ENCODE peak calls at places on chromosome 20, in five cellular contexts. G is cerebellar cortex, S is cardiac fibroblast, E is NAMALWA, D is astrocyte of the spinal cord. Q is an unnamed sample.

GRCh38 chr20:20480126-20480525 is 112.2 kb downstream of the INSM1 start:
- DNase-seq in G (no peak), S (no peak), E (no peak), D (no peak), Q (no peak)

GRCh38 chr20:1187605-1188171 is 2.9 kb upstream of the TMEM74B start:
- DNase-seq in G (no peak), S (peak), E (no peak), D (no peak), Q (no peak)

GRCh38 chr20:63495771-63496403 is 3.0 kb downstream of the EEF1A2 start:
- DNase-seq in G (peak), S (peak), E (peak), D (peak), Q (peak)

GRCh38 chr20:39946053-39946810 is 742.8 kb downstream of the MAFB start:
- DNase-seq in G (no peak), S (no peak), E (no peak), D (no peak), Q (no peak)

GRCh38 chr20:32112862-32113261 is 3.3 kb downstream of the TM9SF4 start:
- DNase-seq in G (no peak), S (no peak), E (no peak), D (no peak), Q (no peak)

GRCh38 chr20:63232235-63233060 is 3.3 kb upstream of the BIRC7 start:
- DNase-seq in G (peak), S (peak), E (no peak), D (peak), Q (no peak)

GRCh38 chr20:63092660-63093215 is 86.0 kb upstream of the BHLHE23 start:
- DNase-seq in G (no peak), S (no peak), E (no peak), D (no peak), Q (no peak)

GRCh38 chr20:3788685-3789155 is 2.2 kb upstream of the CENPB start:
- DNase-seq in G (no peak), S (no peak), E (no peak), D (no peak), Q (no peak)

GRCh38 chr20:47392015-47392720 is 35.7 kb upstream of the ZMYND8 start:
- DNase-seq in G (no peak), S (peak), E (peak), D (peak), Q (no peak)

GRCh38 chr20:19313342-19314069 is 101.1 kb downstream of the SLC24A3 start:
- DNase-seq in G (no peak), S (no peak), E (no peak), D (no peak), Q (no peak)

GRCh38 chr20:2228926-2229325 is 66.9 kb upstream of the TGM3 start:
- DNase-seq in G (no peak), S (no peak), E (no peak), D (no peak), Q (no peak)

GRCh38 chr20:58956078-58956477 is 25.0 kb upstream of the NELFCD start:
- DNase-seq in G (no peak), S (no peak), E (no peak), D (no peak), Q (no peak)

GRCh38 chr20:22567944-22568871 is 16.2 kb downstream of the FOXA2 start:
- DNase-seq in G (no peak), S (no peak), E (no peak), D (no peak), Q (no peak)

GRCh38 chr20:57594092-57594911 is 25.9 kb downstream of the ZBP1 start:
- DNase-seq in G (peak), S (peak), E (peak), D (peak), Q (no peak)

GRCh38 chr20:59004493-59004762 is 2.6 kb downstream of the CTSZ start:
- DNase-seq in G (no peak), S (no peak), E (no peak), D (no peak), Q (no peak)

GRCh38 chr20:57977588-57977987 is 250.9 kb downstream of the ANKRD60 start:
- DNase-seq in G (no peak), S (no peak), E (no peak), D (no peak), Q (no peak)

GRCh38 chr20:58660855-58661254 is 9.8 kb downstream of the STX16 start:
- DNase-seq in G (no peak), S (no peak), E (no peak), D (no peak), Q (no peak)

GRCh38 chr20:19932170-19932667 is 84.9 kb upstream of the NAA20 start:
- DNase-seq in G (no peak), S (peak), E (no peak), D (peak), Q (peak)

GRCh38 chr20:40677343-40677924 is 11.6 kb downstream of the MAFB start:
- DNase-seq in G (no peak), S (no peak), E (no peak), D (no peak), Q (no peak)

GRCh38 chr20:23117738-23118137 is 31.6 kb upstream of the CD93 start:
- DNase-seq in G (no peak), S (no peak), E (no peak), D (no peak), Q (no peak)

Q was measured in pons.